ENCODE peak calls at places on chromosome 19, in six cellular contexts. X is activated CD4-positive, alpha-beta T cell treated with anti-CD3 and anti-CD28 coated beads, Interleukin-2, amount 10 ng/mL, durations not matched to agents 7 days and 5 days; Q is stimulated activated effector memory CD8-positive, alpha-beta T cell treated with anti-CD3 and anti-CD28 coated beads, Interleukin-12 subunit alpha, Interleukin-12 subunit beta, amount 100 ng/mL, for 72 hours; W is endothelial cell; A is coronary artery; Z is thoracic aorta. O is an unnamed sample.

GRCh38 chr19:38528931-38529330 is 88.8 kb downstream of the MAP4K1 start:
- DNase-seq in X (no peak), Q (no peak), W (no peak), A (no peak), Z (no peak), O (no peak)

GRCh38 chr19:10612515-10613119 is 12.7 kb upstream of the SLC44A2 start:
- DNase-seq in X (no peak), Q (no peak), W (no peak), A (peak; percentile 92), Z (peak; percentile 66), O (peak; percentile 89)

GRCh38 chr19:3620817-3621547 is 5.6 kb downstream of the CACTIN start:
- DNase-seq in X (no peak), Q (no peak), W (no peak), A (no peak), Z (no peak), O (no peak)

GRCh38 chr19:15050639-15051038 is 1.4 kb downstream of the CASP14 start:
- DNase-seq in X (no peak), Q (no peak), W (no peak), A (no peak), Z (no peak), O (no peak)

GRCh38 chr19:1154731-1155351 is 19.2 kb downstream of the SBNO2 start:
- DNase-seq in X (no peak), Q (no peak), W (no peak), A (peak; percentile 94), Z (peak; percentile 80), O (peak; percentile 95)

GRCh38 chr19:39498262-39499081 is at the start of gene DLL3:
- DNase-seq in X (no peak), Q (no peak), W (peak; percentile 33), A (no peak), Z (no peak), O (no peak)

GRCh38 chr19:32570081-32570785 is 10.8 kb upstream of the PDCD5 start:
- DNase-seq in X (peak; percentile 71), Q (no peak), W (peak; percentile 50), A (peak; percentile 33), Z (no peak), O (no peak)

GRCh38 chr19:10968527-10969081 is 7.8 kb downstream of the SMARCA4 start:
- DNase-seq in X (no peak), Q (no peak), W (no peak), A (no peak), Z (no peak), O (no peak)

GRCh38 chr19:15403151-15403531 is 15.6 kb downstream of the AKAP8L start:
- DNase-seq in X (no peak), Q (no peak), W (no peak), A (no peak), Z (no peak), O (no peak)

GRCh38 chr19:31991984-31992655 is 353.3 kb upstream of the ZNF507 start:
- DNase-seq in X (no peak), Q (no peak), W (no peak), A (no peak), Z (no peak), O (no peak)

GRCh38 chr19:30172643-30173242 is 199.4 kb upstream of the ZNF536 start:
- DNase-seq in X (no peak), Q (no peak), W (no peak), A (no peak), Z (no peak), O (peak; percentile 56)

GRCh38 chr19:42427313-42427712 is at the start of gene LIPE:
- DNase-seq in X (no peak), Q (no peak), W (no peak), A (no peak), Z (no peak), O (no peak)

GRCh38 chr19:47124937-47125668 is 5.5 kb upstream of the SAE1 start:
- DNase-seq in X (no peak), Q (peak; percentile 13), W (no peak), A (no peak), Z (no peak), O (no peak)

GRCh38 chr19:53463263-53463662 is 4.3 kb upstream of the ZNF813 start:
- DNase-seq in X (peak; percentile 7), Q (no peak), W (peak; percentile 26), A (no peak), Z (no peak), O (no peak)

GRCh38 chr19:18304194-18304495 is 18.7 kb downstream of the LSM4 start:
- DNase-seq in X (no peak), Q (no peak), W (no peak), A (no peak), Z (no peak), O (peak; percentile 83)

GRCh38 chr19:31725051-31725450 is 375.8 kb upstream of the TSHZ3 start:
- DNase-seq in X (no peak), Q (no peak), W (no peak), A (no peak), Z (no peak), O (no peak)

GRCh38 chr19:57302020-57302465 is 18.2 kb upstream of the ZNF543 start:
- DNase-seq in X (no peak), Q (no peak), W (no peak), A (no peak), Z (no peak), O (no peak)

GRCh38 chr19:54207908-54208783 is 7.5 kb downstream of the RPS9 start:
- DNase-seq in X (peak; percentile 34), Q (no peak), W (no peak), A (no peak), Z (no peak), O (peak; percentile 87)

GRCh38 chr19:24166055-24166454 is 79.1 kb downstream of the ZNF254 start:
- DNase-seq in X (no peak), Q (no peak), W (no peak), A (no peak), Z (no peak), O (no peak)

GRCh38 chr19:10207026-10207425 is 12.3 kb upstream of the DNMT1 start:
- DNase-seq in X (no peak), Q (no peak), W (no peak), A (no peak), Z (no peak), O (no peak)

GRCh38 chr19:31641591-31641990 is 292.4 kb upstream of the TSHZ3 start:
- DNase-seq in X (no peak), Q (no peak), W (no peak), A (no peak), Z (no peak), O (no peak)

GRCh38 chr19:51687791-51688664 is 5.1 kb upstream of the SPACA6 start:
- DNase-seq in X (no peak), Q (no peak), W (peak; percentile 46), A (peak; percentile 89), Z (peak; percentile 28), O (peak; percentile 77)

O was measured in spleen.